ENCODE peak calls at places on chromosome 2, in four cellular contexts. N is HepG2, R is K562, S is GM12878. G is an unnamed sample.

GRCh38 chr2:60468390-60469085 is 84.9 kb downstream of the BCL11A start:
- DNase-seq in N (no peak), S (no peak), R (no peak), G (no peak)

GRCh38 chr2:200987137-200987536 is 23.7 kb upstream of the ORC2 start:
- DNase-seq in R (no peak), S (no peak), N (no peak), G (no peak)

GRCh38 chr2:130769343-130769907 is 14.1 kb downstream of the AMER3 start:
- DNase-seq in R (peak; percentile 37), S (no peak), N (no peak), G (no peak)

GRCh38 chr2:68319397-68320117 is at the start of gene CNRIP1:
- DNase-seq in S (no peak), R (peak; percentile 27), N (no peak), G (peak; percentile 87)

GRCh38 chr2:101153077-101153707 is 2.0 kb upstream of the TBC1D8 start:
- DNase-seq in S (no peak), N (no peak), R (no peak), G (no peak)

GRCh38 chr2:174682578-174683391 is 81.5 kb downstream of the CHRNA1 start:
- DNase-seq in R (no peak), S (no peak), N (no peak), G (peak; percentile 95)

GRCh38 chr2:215145611-215146010 is 7.2 kb upstream of the ABCA12 start:
- DNase-seq in S (no peak), R (no peak), N (no peak), G (no peak)

GRCh38 chr2:54008439-54008838 is 37.6 kb upstream of the PSME4 start:
- DNase-seq in N (peak; percentile 54), S (no peak), R (no peak), G (no peak)

GRCh38 chr2:199458017-199458805 is 472 bp upstream of the SATB2 start:
- DNase-seq in R (peak; percentile 62), N (no peak), S (no peak), G (no peak)

GRCh38 chr2:217812170-217812569 is 190.6 kb downstream of the TNS1 start:
- DNase-seq in S (no peak), N (no peak), R (no peak), G (no peak)

GRCh38 chr2:120736202-120736954 is 710 bp downstream of the GLI2 start:
- DNase-seq in N (no peak), R (no peak), S (no peak), G (peak; percentile 72)

GRCh38 chr2:141517852-141518421 is 612.9 kb downstream of the LRP1B start:
- DNase-seq in S (no peak), N (peak; percentile 45), R (no peak), G (no peak)

GRCh38 chr2:190468814-190469569 is 60.8 kb downstream of the MFSD6 start:
- DNase-seq in R (peak; percentile 68), S (no peak), N (peak; percentile 40), G (peak; percentile 67)

GRCh38 chr2:142974288-142975024 is 97.0 kb downstream of the KYNU start:
- DNase-seq in R (no peak), S (no peak), N (no peak), G (no peak)

GRCh38 chr2:88764141-88764849 is 72.8 kb downstream of the RPIA start:
- DNase-seq in R (no peak), N (no peak), S (no peak), G (no peak)

GRCh38 chr2:27959496-27959895 is 69.0 kb downstream of the BABAM2 start:
- DNase-seq in R (no peak), N (peak; percentile 69), S (no peak), G (no peak)

GRCh38 chr2:31193066-31193396 is 24.3 kb downstream of the CAPN14 start:
- DNase-seq in S (no peak), R (peak; percentile 12), N (no peak), G (no peak)

GRCh38 chr2:121716126-121716525 is 20.5 kb downstream of the NIFK start:
- DNase-seq in N (no peak), R (no peak), S (no peak), G (no peak)

GRCh38 chr2:147346142-147346541 is 498.7 kb upstream of the ACVR2A start:
- DNase-seq in N (no peak), R (no peak), S (no peak), G (no peak)

GRCh38 chr2:20139828-20140227 is 85.1 kb downstream of the SDC1 start:
- DNase-seq in N (no peak), R (no peak), S (no peak), G (no peak)

GRCh38 chr2:85458611-85459563 is 40.4 kb downstream of the SH2D6 start:
- DNase-seq in R (no peak), S (no peak), N (no peak), G (no peak)

GRCh38 chr2:2569836-2570235 is 238.8 kb upstream of the MYT1L start:
- DNase-seq in S (no peak), R (no peak), N (no peak), G (no peak)

GRCh38 chr2:120379916-120380893 is 34.3 kb downstream of the INHBB start:
- DNase-seq in S (no peak), N (no peak), R (no peak), G (no peak)

GRCh38 chr2:151762694-151763093 is 28.4 kb upstream of the NEB start:
- DNase-seq in R (no peak), S (no peak), N (no peak), G (peak; percentile 52)

GRCh38 chr2:209577376-209578357 is 153.8 kb downstream of the MAP2 start:
- DNase-seq in R (no peak), S (no peak), N (peak; percentile 10), G (no peak)

GRCh38 chr2:112031473-112031872 is 23.6 kb upstream of the TMEM87B start:
- DNase-seq in N (no peak), S (no peak), R (no peak), G (no peak)

GRCh38 chr2:30871980-30872789 is 64.9 kb upstream of the CAPN13 start:
- DNase-seq in N (no peak), S (no peak), R (no peak), G (no peak)

GRCh38 chr2:108594132-108594981 is 60.1 kb downstream of the LIMS1 start:
- DNase-seq in N (peak; percentile 57), S (no peak), R (no peak), G (no peak)

GRCh38 chr2:60337142-60337497 is 216.3 kb downstream of the BCL11A start:
- DNase-seq in N (no peak), S (no peak), R (peak; percentile 8), G (no peak)

GRCh38 chr2:42712934-42713333 is 51.0 kb downstream of the OXER1 start:
- DNase-seq in R (no peak), N (no peak), S (no peak), G (no peak)

GRCh38 chr2:202932425-202933138 is 20.5 kb downstream of the CARF start:
- DNase-seq in S (no peak), R (no peak), N (no peak), G (no peak)

GRCh38 chr2:173076557-173077345 is 1.1 kb downstream of the MAP3K20 start:
- DNase-seq in S (peak; percentile 20), R (peak; percentile 48), N (no peak), G (peak; percentile 72)

GRCh38 chr2:75340560-75340959 is 141.2 kb upstream of the TACR1 start:
- DNase-seq in S (no peak), N (no peak), R (no peak), G (no peak)

GRCh38 chr2:147844691-147845607 is at the start of gene ACVR2A:
- DNase-seq in S (peak; percentile 57), R (peak; percentile 68), N (peak; percentile 31), G (peak; percentile 57)

GRCh38 chr2:39127973-39128372 is 7.1 kb upstream of the SOS1 start:
- DNase-seq in N (no peak), R (no peak), S (peak; percentile 84), G (peak; percentile 71)

GRCh38 chr2:18132697-18133096 is 254.2 kb downstream of the KCNS3 start:
- DNase-seq in R (no peak), N (no peak), S (no peak), G (no peak)

GRCh38 chr2:217404236-217404760 is 544.4 kb upstream of the TNP1 start:
- DNase-seq in N (no peak), R (no peak), S (no peak), G (no peak)

GRCh38 chr2:19176977-19177376 is 181.4 kb downstream of the OSR1 start:
- DNase-seq in R (no peak), S (no peak), N (no peak), G (no peak)

DNA sequence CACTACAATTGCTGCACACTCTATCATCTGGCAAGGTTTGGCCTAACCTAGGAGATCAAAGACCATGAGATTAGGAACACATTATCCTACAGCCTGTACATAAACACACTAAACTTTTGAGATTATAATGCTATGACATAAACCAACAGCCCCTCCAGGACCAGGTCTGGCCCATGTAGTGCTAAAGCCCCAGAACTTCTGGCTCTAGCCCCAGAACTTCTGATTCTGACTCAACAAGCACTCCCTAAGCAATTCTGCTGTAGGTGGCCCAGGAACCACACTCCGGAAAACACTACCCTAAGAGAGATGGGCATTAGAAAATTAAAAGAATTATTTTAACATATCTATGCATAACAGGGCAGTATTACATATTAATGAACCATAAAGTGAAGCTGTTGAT is 369.5 kb upstream of the LYPD1 start:
- DNase-seq in N (no peak), S (no peak), R (no peak), G (no peak)
- H3K4me2 ChIP-seq in N (no peak overlapping the region), S (no peak overlapping the region), R (no peak overlapping the region), G (no peak overlapping the region)

GRCh38 chr2:181788883-181789555 is 102.5 kb upstream of the ITPRID2 start:
- DNase-seq in R (no peak), N (no peak), S (no peak), G (no peak)
- TF ChIP-seq NFIC in R (no peak), N (no peak), S (no peak), G (no peak)

GRCh38 chr2:105798595-105798994 is 53.9 kb downstream of the NCK2 start:
- DNase-seq in R (no peak), S (no peak), N (no peak), G (no peak)
- H3K4me2 ChIP-seq in R (peak overlapping the region; percentile 29), S (peak overlapping the region; percentile 82), N (no peak overlapping the region), G (no peak overlapping the region)

DNA sequence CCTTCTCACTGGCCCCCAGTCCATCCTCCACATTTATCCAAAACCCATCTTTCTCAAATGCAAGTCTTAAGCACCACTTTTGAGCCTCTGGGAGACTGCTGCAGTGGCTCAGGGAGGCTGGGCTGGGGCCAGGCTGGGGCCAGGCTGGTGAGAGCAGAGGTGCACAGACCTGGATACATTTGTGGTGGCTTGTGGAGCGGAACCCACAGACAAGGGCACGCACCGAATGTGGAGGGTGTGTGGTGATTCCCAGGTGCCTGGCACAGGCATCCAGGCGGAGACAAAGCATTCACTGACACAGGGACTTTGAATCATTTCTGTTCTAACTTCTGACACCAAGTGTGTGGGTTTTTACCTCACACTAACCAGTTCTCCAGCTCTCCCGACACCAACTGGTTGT is 42.2 kb upstream of the MGAT4A start:
- DNase-seq in R (no peak), N (no peak), S (no peak), G (no peak)
- TF ChIP-seq NFIC in R (no peak), N (no peak), S (no peak), G (no peak)

GRCh38 chr2:11407413-11407812 is 58.5 kb downstream of the E2F6 start:
- DNase-seq in N (no peak), R (no peak), S (no peak), G (no peak)

GRCh38 chr2:11404381-11405073 is 60.1 kb upstream of the ROCK2 start:
- DNase-seq in N (no peak), S (no peak), R (no peak), G (no peak)

GRCh38 chr2:11405599-11406491 is 60.1 kb downstream of the E2F6 start:
- DNase-seq in N (no peak), R (no peak), S (no peak), G (peak; percentile 47)

GRCh38 chr2:11409184-11409959 is 56.6 kb downstream of the E2F6 start:
- DNase-seq in S (no peak), R (no peak), N (no peak), G (no peak)

GRCh38 chr2:11406492-11407381 is 59.2 kb downstream of the E2F6 start:
- DNase-seq in R (peak; percentile 76), S (no peak), N (no peak), G (peak; percentile 46)
- H3K4me2 ChIP-seq in R (no peak overlapping the region), S (no peak overlapping the region), N (no peak overlapping the region), G (no peak overlapping the region)

G was measured in SK-N-SH.